ENCODE peak calls at places on chromosomes 3 and 15, in six cellular contexts. X, V, L, D, Z and C are unnamed samples.

GRCh38 chr3:111904376-111905241 is 45.5 kb downstream of the PHLDB2 start:
- DNase-seq in X (peak), V (peak), L (peak), D (peak), Z (no peak), C (peak)

GRCh38 chr3:141122455-141123030 is 71.4 kb downstream of the SPSB4 start:
- DNase-seq in X (no peak), V (no peak), L (no peak), D (no peak), Z (no peak), C (no peak)

GRCh38 chr15:64634576-64635485 is 140.6 kb downstream of the RBPMS2 start:
- DNase-seq in X (no peak), V (peak), L (no peak), D (peak), Z (peak), C (no peak)

GRCh38 chr15:85280203-85280602 is 100.2 kb upstream of the AKAP13 start:
- DNase-seq in X (no peak), V (no peak), L (no peak), D (no peak), Z (no peak), C (no peak)

GRCh38 chr3:124579641-124580040 is 150.6 kb upstream of the UMPS start:
- DNase-seq in X (no peak), V (no peak), L (no peak), D (no peak), Z (no peak), C (no peak)

GRCh38 chr3:32176989-32177701 is 61.3 kb upstream of the CMTM8 start:
- DNase-seq in X (peak), V (peak), L (peak), D (peak), Z (peak), C (no peak)

GRCh38 chr3:156509209-156510174 is 45.4 kb downstream of the SSR3 start:
- DNase-seq in X (peak), V (peak), L (peak), D (peak), Z (peak), C (no peak)

GRCh38 chr15:58307313-58307961 is 124.4 kb upstream of the LIPC start:
- DNase-seq in X (peak), V (peak), L (peak), D (no peak), Z (no peak), C (no peak)

GRCh38 chr3:46986782-46987484 is 7.5 kb downstream of the NBEAL2 start:
- DNase-seq in X (no peak), V (no peak), L (no peak), D (no peak), Z (no peak), C (no peak)

GRCh38 chr3:40043444-40043755 is 234.0 kb downstream of the MYRIP start:
- DNase-seq in X (peak), V (peak), L (peak), D (no peak), Z (no peak), C (peak)

GRCh38 chr15:78216276-78217229 is 17.8 kb downstream of the ACSBG1 start:
- DNase-seq in X (peak), V (peak), L (peak), D (no peak), Z (no peak), C (peak)

GRCh38 chr15:34812369-34812768 is 17.0 kb upstream of the ACTC1 start:
- DNase-seq in X (peak), V (no peak), L (peak), D (no peak), Z (no peak), C (no peak)

GRCh38 chr3:14532691-14533456 is 7.3 kb downstream of the GRIP2 start:
- DNase-seq in X (peak), V (no peak), L (no peak), D (peak), Z (no peak), C (peak)

GRCh38 chr15:19973718-19974117 is 567.9 kb downstream of the GOLGA6L6 start:
- DNase-seq in X (no peak), V (no peak), L (no peak), D (no peak), Z (no peak), C (peak)

GRCh38 chr3:37591130-37591865 is 270.4 kb upstream of the CTDSPL start:
- DNase-seq in X (peak), V (no peak), L (no peak), D (no peak), Z (no peak), C (peak)

GRCh38 chr3:184982058-184982457 is 170.1 kb downstream of the VPS8 start:
- DNase-seq in X (no peak), V (no peak), L (no peak), D (peak), Z (no peak), C (no peak)

GRCh38 chr3:53122255-53122932 is 7.8 kb downstream of the RFT1 start:
- DNase-seq in X (no peak), V (no peak), L (no peak), D (no peak), Z (no peak), C (no peak)

GRCh38 chr3:122030381-122031122 is 8.5 kb upstream of the ILDR1 start:
- DNase-seq in X (peak), V (no peak), L (peak), D (peak), Z (no peak), C (peak)

GRCh38 chr15:35437157-35437556 is 108.8 kb downstream of the DPH6 start:
- DNase-seq in X (no peak), V (no peak), L (peak), D (peak), Z (no peak), C (no peak)

GRCh38 chr3:79019137-79019923 is 748.5 kb downstream of the ROBO1 start:
- DNase-seq in X (peak), V (peak), L (peak), D (peak), Z (no peak), C (peak)

GRCh38 chr15:78374436-78375393 is 34.6 kb downstream of the CRABP1 start:
- DNase-seq in X (no peak), V (no peak), L (no peak), D (no peak), Z (no peak), C (peak)

GRCh38 chr3:51673802-51674654 is 3.0 kb downstream of the TEX264 start:
- DNase-seq in X (no peak), V (no peak), L (no peak), D (no peak), Z (no peak), C (no peak)

GRCh38 chr3:156816794-156817741 is 9.1 kb upstream of the LEKR1 start:
- DNase-seq in X (peak), V (peak), L (peak), D (peak), Z (peak), C (peak)

GRCh38 chr15:65101418-65101890 is 13.5 kb downstream of the UBAP1L start:
- DNase-seq in X (peak), V (peak), L (peak), D (peak), Z (peak), C (peak)

GRCh38 chr15:76327191-76328105 is 9.1 kb upstream of the ISL2 start:
- DNase-seq in X (peak), V (no peak), L (no peak), D (no peak), Z (no peak), C (peak)

GRCh38 chr15:91853501-91853967 is at the start of gene SLCO3A1:
- DNase-seq in X (peak), V (peak), L (peak), D (peak), Z (peak), C (peak)

GRCh38 chr15:67836477-67836876 is 3.4 kb downstream of the RNU6-1 start:
- DNase-seq in X (peak), V (peak), L (peak), D (peak), Z (peak), C (no peak)

GRCh38 chr3:77420316-77420715 is 380.4 kb downstream of the ROBO2 start:
- DNase-seq in X (no peak), V (no peak), L (no peak), D (no peak), Z (no peak), C (no peak)

GRCh38 chr15:70318594-70318993 is 220.9 kb upstream of the TLE3 start:
- DNase-seq in X (no peak), V (no peak), L (peak), D (no peak), Z (no peak), C (no peak)